ENCODE peak calls at places on chromosome 1, in four cellular contexts. H is SK-N-SH, I is A549, B is tibial nerve. D is an unnamed sample.

GRCh38 chr1:48753293-48753692 is 23.4 kb downstream of the BEND5 start:
- DNase-seq in H (no peak), I (no peak), B (no peak), D (no peak)

GRCh38 chr1:30551603-30552002 is 171.8 kb downstream of the MATN1 start:
- DNase-seq in H (no peak), I (no peak), B (no peak), D (no peak)

GRCh38 chr1:115807723-115808122 is 33.2 kb downstream of the NHLH2 start:
- DNase-seq in H (peak; percentile 51), I (peak; percentile 29), B (no peak), D (no peak)

GRCh38 chr1:31607360-31607759 is 10.1 kb upstream of the HCRTR1 start:
- DNase-seq in H (no peak), I (no peak), B (no peak), D (no peak)

GRCh38 chr1:228106800-228107054 is 2.4 kb downstream of the MRPL55 start:
- DNase-seq in H (no peak), I (no peak), B (no peak), D (no peak)

GRCh38 chr1:117077267-117077666 is 17.1 kb downstream of the TTF2 start:
- DNase-seq in H (no peak), I (no peak), B (no peak), D (no peak)

GRCh38 chr1:2972879-2973575 is 48.2 kb upstream of the ACTRT2 start:
- DNase-seq in H (no peak), I (no peak), B (no peak), D (peak; percentile 50)

GRCh38 chr1:87523466-87523865 is 194.8 kb downstream of the LMO4 start:
- DNase-seq in H (no peak), I (no peak), B (no peak), D (no peak)

GRCh38 chr1:21313886-21314796 is 23.9 kb upstream of the ECE1 start:
- DNase-seq in H (no peak), I (no peak), B (peak; percentile 53), D (peak; percentile 92)

GRCh38 chr1:47243910-47244309 is 11.9 kb upstream of the TAL1 start:
- DNase-seq in H (no peak), I (no peak), B (no peak), D (no peak)

GRCh38 chr1:96660503-96660902 is 61.1 kb upstream of the PTBP2 start:
- DNase-seq in H (no peak), I (no peak), B (no peak), D (no peak)

GRCh38 chr1:201676061-201676644 is 137.2 kb downstream of the NAV1 start:
- DNase-seq in H (no peak), I (peak; percentile 29), B (no peak), D (no peak)

GRCh38 chr1:30599721-30600120 is 123.7 kb downstream of the MATN1 start:
- DNase-seq in H (no peak), I (no peak), B (peak; percentile 16), D (no peak)

GRCh38 chr1:29122662-29122986 is 1.1 kb downstream of the TMEM200B start:
- DNase-seq in H (peak; percentile 49), I (no peak), B (peak; percentile 55), D (peak; percentile 88)

GRCh38 chr1:37258068-37258467 is 216.3 kb upstream of the ZC3H12A start:
- DNase-seq in H (peak; percentile 76), I (no peak), B (no peak), D (no peak)

GRCh38 chr1:160954158-160955104 is at the start of gene ITLN2:
- DNase-seq in H (peak; percentile 36), I (peak; percentile 73), B (no peak), D (no peak)

GRCh38 chr1:15760520-15761211 is 2.1 kb downstream of the FBLIM1 start:
- DNase-seq in H (peak; percentile 82), I (no peak), B (no peak), D (no peak)

GRCh38 chr1:109786531-109787021 is 22.9 kb upstream of the EPS8L3 start:
- DNase-seq in H (no peak), I (peak; percentile 67), B (no peak), D (peak; percentile 55)

GRCh38 chr1:217133958-217134856 is 411.0 kb upstream of the ESRRG start:
- DNase-seq in H (peak; percentile 59), I (no peak), B (no peak), D (no peak)

GRCh38 chr1:208834346-208835081 is 590.3 kb upstream of the PLXNA2 start:
- DNase-seq in H (no peak), I (no peak), B (no peak), D (no peak)

GRCh38 chr1:22816803-22817202 is 106.2 kb downstream of the EPHB2 start:
- DNase-seq in H (no peak), I (no peak), B (no peak), D (no peak)

DNA sequence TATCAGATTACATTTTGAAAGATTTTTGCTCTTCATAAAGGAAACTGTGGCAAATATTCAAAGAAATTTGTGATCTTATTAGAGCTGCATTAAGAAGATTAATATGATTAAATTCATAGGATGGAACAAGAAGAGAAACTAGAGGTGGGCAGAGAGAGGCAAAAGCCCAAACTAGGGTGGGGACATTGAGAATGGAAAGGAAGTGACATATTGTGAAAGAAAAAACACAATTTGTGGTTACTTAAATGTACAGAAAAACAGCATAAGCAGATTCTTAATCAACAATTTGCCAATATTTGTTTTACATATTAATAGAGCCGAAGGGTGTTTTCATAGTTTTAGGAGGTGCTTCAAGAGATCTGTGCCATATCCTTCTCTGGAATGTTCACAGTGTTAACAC is 401.2 kb downstream of the PTPRC start:
- DNase-seq in H (no peak), I (no peak), B (no peak), D (no peak)
- TF ChIP-seq EP300 in H (no peak), I (no peak), B (no peak), D (no peak)

GRCh38 chr1:113930499-113931161 is 1.5 kb downstream of the HIPK1 start:
- DNase-seq in H (peak; percentile 43), I (peak; percentile 21), B (no peak), D (no peak)
- TF ChIP-seq EP300 in H (no peak), I (no peak), B (no peak), D (no peak)

GRCh38 chr1:154434346-154435075 is 29.4 kb downstream of the IL6R start:
- DNase-seq in H (no peak), I (no peak), B (peak; percentile 75), D (peak; percentile 90)

GRCh38 chr1:154430903-154431302 is 25.8 kb downstream of the IL6R start:
- DNase-seq in H (no peak), I (no peak), B (no peak), D (no peak)

GRCh38 chr1:154435801-154436200 is 30.7 kb downstream of the IL6R start:
- DNase-seq in H (no peak), I (no peak), B (no peak), D (no peak)

GRCh38 chr1:154431586-154432373 is 26.6 kb downstream of the IL6R start:
- DNase-seq in H (no peak), I (no peak), B (no peak), D (no peak)

GRCh38 chr1:154433161-154433681 is 28.1 kb downstream of the IL6R start:
- DNase-seq in H (no peak), I (no peak), B (no peak), D (peak; percentile 78)
- TF ChIP-seq EP300 in H (no peak), I (no peak), B (no peak), D (no peak)

GRCh38 chr1:61120998-61121397 is 38.6 kb downstream of the NFIA start:
- DNase-seq in H (no peak), I (no peak), B (no peak), D (no peak)

GRCh38 chr1:61122389-61122788 is 40.0 kb downstream of the NFIA start:
- DNase-seq in H (no peak), I (no peak), B (no peak), D (no peak)

GRCh38 chr1:61120307-61120840 is 38.0 kb downstream of the NFIA start:
- DNase-seq in H (no peak), I (no peak), B (no peak), D (no peak)

GRCh38 chr1:61123321-61123720 is 41.0 kb downstream of the NFIA start:
- DNase-seq in H (no peak), I (no peak), B (no peak), D (no peak)

GRCh38 chr1:61121631-61122030 is 39.3 kb downstream of the NFIA start:
- DNase-seq in H (no peak), I (no peak), B (no peak), D (no peak)
- TF ChIP-seq EP300 in H (no peak), I (no peak), B (no peak), D (no peak)

D was measured in suprapubic skin.